ENCODE peak calls at places on chromosomes 6 and 20, in six cellular contexts. I is AG10803, D is cardiac fibroblast, T is AG04450, L is lower lobe of right lung, F is IMR-90. E is an unnamed sample.

GRCh38 chr6:24484657-24485318 is 4.6 kb downstream of the GPLD1 start:
- DNase-seq in I (no peak), D (no peak), T (no peak), L (no peak), F (peak), E (no peak)

GRCh38 chr6:25070547-25071366 is 135.0 kb upstream of the RIPOR2 start:
- DNase-seq in I (peak), D (peak), T (peak), L (peak), F (peak), E (peak)

GRCh38 chr6:99349620-99350141 is at the start of gene FAXC:
- DNase-seq in I (peak), D (peak), T (no peak), L (peak), F (peak), E (peak)

GRCh38 chr6:158018370-158018771 is 36.7 kb downstream of the SYNJ2 start:
- DNase-seq in I (no peak), D (peak), T (no peak), L (no peak), F (peak), E (no peak)

GRCh38 chr6:95519228-95520037 is 57.9 kb upstream of the MANEA start:
- DNase-seq in I (no peak), D (no peak), T (no peak), L (no peak), F (no peak), E (no peak)

GRCh38 chr6:45185403-45186251 is 142.5 kb upstream of the RUNX2 start:
- DNase-seq in I (peak), D (peak), T (no peak), L (no peak), F (no peak), E (no peak)

GRCh38 chr6:150723857-150724256 is 124.2 kb downstream of the PLEKHG1 start:
- DNase-seq in I (peak), D (no peak), T (no peak), L (no peak), F (no peak), E (peak)

GRCh38 chr6:115495184-115495583 is 565.5 kb downstream of the FRK start:
- DNase-seq in I (no peak), D (no peak), T (no peak), L (no peak), F (no peak), E (no peak)

GRCh38 chr20:25508083-25508770 is 77.1 kb downstream of the NINL start:
- DNase-seq in I (peak), D (peak), T (peak), L (no peak), F (peak), E (peak)

GRCh38 chr6:105321207-105321606 is 81.7 kb downstream of the PREP start:
- DNase-seq in I (no peak), D (no peak), T (no peak), L (no peak), F (no peak), E (no peak)

GRCh38 chr6:169145476-169145875 is 108.2 kb downstream of the THBS2 start:
- DNase-seq in I (peak), D (no peak), T (no peak), L (no peak), F (peak), E (peak)

GRCh38 chr20:41353530-41353929 is 12.9 kb downstream of the LPIN3 start:
- DNase-seq in I (no peak), D (no peak), T (no peak), L (no peak), F (no peak), E (no peak)

GRCh38 chr6:41460742-41461336 is 85.3 kb upstream of the FOXP4 start:
- DNase-seq in I (no peak), D (peak), T (no peak), L (no peak), F (no peak), E (no peak)

GRCh38 chr6:43129434-43130194 is 41.5 kb upstream of the SRF start:
- DNase-seq in I (peak), D (peak), T (no peak), L (no peak), F (peak), E (peak)

GRCh38 chr20:35387334-35387733 is 24.4 kb downstream of the UQCC1 start:
- DNase-seq in I (peak), D (peak), T (no peak), L (no peak), F (peak), E (peak)

GRCh38 chr6:166938150-166938549 is 18.2 kb downstream of the RNASET2 start:
- DNase-seq in I (no peak), D (no peak), T (no peak), L (no peak), F (no peak), E (no peak)

GRCh38 chr20:40952231-40952630 is 76.4 kb upstream of the TOP1 start:
- DNase-seq in I (no peak), D (no peak), T (no peak), L (no peak), F (no peak), E (no peak)

GRCh38 chr20:41894255-41894963 is 276.2 kb upstream of the CHD6 start:
- DNase-seq in I (no peak), D (no peak), T (no peak), L (no peak), F (no peak), E (no peak)

GRCh38 chr20:41530923-41531322 is 87.3 kb downstream of the CHD6 start:
- DNase-seq in I (no peak), D (no peak), T (no peak), L (no peak), F (no peak), E (no peak)

GRCh38 chr20:58389324-58389967 is 417 bp downstream of the VAPB start:
- DNase-seq in I (peak), D (peak), T (no peak), L (no peak), F (peak), E (peak)

GRCh38 chr20:9129756-9130155 is 60.9 kb downstream of the PLCB4 start:
- DNase-seq in I (no peak), D (peak), T (no peak), L (no peak), F (no peak), E (no peak)

DNA sequence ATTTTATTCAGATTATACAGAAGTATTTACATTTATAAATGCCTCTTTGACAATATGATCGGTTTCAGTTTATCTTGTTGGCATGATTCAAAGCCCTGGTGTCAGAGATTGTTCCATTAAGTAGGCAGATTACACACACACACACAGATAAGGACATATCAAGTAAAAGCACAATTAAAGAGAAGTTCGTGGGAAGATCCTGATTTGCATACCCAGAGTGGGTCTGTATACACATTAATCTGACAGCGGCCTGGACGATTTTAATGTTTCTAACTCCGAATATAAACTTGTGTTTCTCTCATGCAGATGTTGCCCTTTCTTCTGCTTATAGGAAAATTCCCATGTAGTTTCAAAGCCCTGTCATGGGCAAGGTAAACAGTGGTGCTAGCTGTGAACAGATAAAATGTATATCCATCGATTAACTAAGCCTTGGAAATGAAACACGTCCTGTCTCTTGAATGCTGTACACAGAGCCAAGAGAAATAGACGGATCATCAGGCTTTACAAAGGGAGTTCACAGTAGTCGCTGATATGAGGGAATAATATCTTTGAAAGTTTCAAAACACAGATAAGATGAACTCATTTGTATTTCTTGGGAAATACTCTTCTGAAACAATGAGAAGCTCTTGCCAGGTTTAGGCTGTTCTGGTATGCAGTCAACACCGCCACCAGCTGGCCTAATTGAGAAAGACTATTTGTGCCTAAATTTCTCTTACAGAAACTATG is 108.2 kb upstream of the GMDS start:
- DNase-seq in I (peak), D (peak), T (peak), L (no peak), F (peak), E (peak)
- TF ChIP-seq CTCF in I (peak), D (peak), T (peak), L (peak), F (peak), E (peak)

GRCh38 chr6:139152088-139152891 is 17.4 kb downstream of the HECA start:
- DNase-seq in I (no peak), D (no peak), T (peak), L (no peak), F (peak), E (peak)

GRCh38 chr6:139149383-139149782 is 14.5 kb downstream of the HECA start:
- DNase-seq in I (peak), D (peak), T (no peak), L (no peak), F (peak), E (no peak)

GRCh38 chr6:139150915-139151314 is 16.0 kb downstream of the HECA start:
- DNase-seq in I (no peak), D (no peak), T (no peak), L (no peak), F (no peak), E (no peak)

GRCh38 chr6:139152892-139153271 is 18.0 kb downstream of the HECA start:
- DNase-seq in I (peak), D (no peak), T (no peak), L (no peak), F (peak), E (peak)

DNA sequence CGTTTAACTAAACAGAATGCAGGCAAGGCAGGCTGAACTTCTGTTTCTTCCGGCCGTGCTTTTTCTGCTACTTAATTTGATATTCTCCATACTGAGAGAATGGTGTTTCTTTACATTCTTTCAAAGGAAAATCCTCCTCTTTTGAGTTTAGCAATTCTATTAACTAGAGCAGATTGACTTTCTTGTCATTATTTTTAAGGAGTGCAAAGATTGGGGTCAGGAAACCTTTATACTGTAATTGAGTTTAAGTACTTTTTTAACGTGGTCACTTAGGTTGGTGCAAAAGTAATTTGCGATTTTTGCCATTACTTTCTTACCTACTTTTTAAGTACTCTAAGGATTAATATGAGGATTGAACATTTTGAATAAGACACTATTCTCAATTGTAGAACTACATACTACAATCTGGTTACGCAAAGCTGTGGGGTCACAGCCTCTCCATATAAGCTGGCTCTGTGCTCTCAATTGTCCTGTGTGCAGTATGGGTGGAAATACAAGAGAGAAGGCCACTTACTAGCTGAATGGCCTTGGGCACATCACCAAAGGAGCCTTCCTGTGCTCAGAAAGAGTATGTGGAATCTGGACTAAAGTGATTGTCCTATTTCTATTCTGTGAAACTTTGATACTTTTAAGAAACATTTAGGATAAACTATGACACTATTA is 16.7 kb downstream of the HECA start:
- DNase-seq in I (no peak), D (no peak), T (no peak), L (no peak), F (no peak), E (no peak)
- H3K4me3 ChIP-seq in I (no peak), D (no peak), T (no peak), L (no peak), F (no peak), E (no peak)

DNA sequence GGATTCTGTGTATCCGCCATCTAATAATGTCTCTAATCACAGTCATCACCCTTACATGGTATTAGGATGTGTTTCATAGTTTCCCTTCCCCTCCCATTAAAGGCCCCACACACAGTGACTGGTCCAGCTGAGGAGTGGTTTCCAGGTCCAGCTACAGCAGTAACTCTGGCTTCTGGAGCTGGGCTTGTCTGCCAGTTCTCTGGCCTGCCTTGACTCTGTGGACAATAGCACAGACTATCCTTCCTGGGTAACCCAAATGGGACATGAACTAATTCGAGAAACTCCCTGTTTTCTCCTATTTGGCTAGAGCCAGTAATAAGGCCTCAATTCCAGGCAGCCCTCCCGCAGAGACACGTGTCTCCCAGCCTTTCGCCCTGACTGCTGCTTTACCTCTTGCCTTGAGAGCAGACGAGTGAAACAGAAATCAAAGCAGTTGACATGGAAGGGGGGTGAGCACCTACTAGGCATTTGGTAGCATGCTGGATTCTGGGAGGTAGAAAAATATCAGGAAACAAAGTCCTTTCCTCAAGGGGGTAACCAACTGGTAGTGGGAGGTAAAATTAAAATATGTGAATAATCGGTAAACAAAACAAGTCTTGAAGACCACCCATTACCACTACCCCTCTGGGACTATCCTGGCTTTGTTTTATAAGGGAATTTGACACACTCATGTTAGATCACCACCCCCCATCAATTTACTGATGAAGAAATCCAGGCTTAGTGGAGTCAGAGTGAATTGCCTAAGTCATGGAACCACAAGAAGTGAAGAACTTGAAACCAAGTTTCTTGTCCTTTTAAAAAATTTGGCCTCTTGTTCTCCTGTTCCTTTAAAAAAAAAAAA is 1.2 kb downstream of the TRAF3IP2 start:
- DNase-seq in I (peak), D (peak), T (no peak), L (no peak), F (peak), E (peak)
- TF ChIP-seq CTCF in I (no peak), D (no peak), T (no peak), L (no peak), F (no peak), E (no peak)

GRCh38 chr6:127249619-127250018 is 17.0 kb upstream of the RNF146 start:
- DNase-seq in I (no peak), D (no peak), T (no peak), L (no peak), F (no peak), E (no peak)

GRCh38 chr6:127243501-127243900 is 23.2 kb upstream of the RNF146 start:
- DNase-seq in I (no peak), D (peak), T (no peak), L (no peak), F (no peak), E (no peak)

GRCh38 chr6:127247114-127248096 is 19.3 kb upstream of the RNF146 start:
- DNase-seq in I (peak), D (no peak), T (no peak), L (no peak), F (no peak), E (peak)
- H3K4me3 ChIP-seq in I (no peak), D (no peak), T (no peak), L (no peak), F (no peak), E (no peak)

DNA sequence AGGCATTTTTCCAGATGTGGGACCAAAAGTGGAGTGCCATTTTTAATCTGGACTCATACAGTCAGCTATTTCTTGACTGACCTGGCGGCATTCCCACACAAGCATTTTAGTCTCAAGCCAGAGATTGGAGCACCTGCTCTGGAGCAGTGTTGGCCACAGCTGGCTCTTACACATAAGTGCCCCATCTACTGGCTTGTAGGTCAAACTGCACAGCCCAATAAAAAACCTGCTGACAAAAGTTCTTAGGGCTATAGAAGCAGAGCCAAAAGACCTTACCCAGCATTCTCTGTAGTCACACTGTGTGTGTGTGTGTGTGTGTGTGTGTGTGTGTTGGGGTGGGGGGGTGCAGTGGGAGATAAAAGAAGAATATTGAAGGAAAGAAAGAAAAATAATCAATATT is 38.6 kb upstream of the SENP6 start:
- DNase-seq in I (peak), D (peak), T (no peak), L (no peak), F (peak), E (peak)
- TF ChIP-seq CTCF in I (peak), D (peak), T (peak), L (no peak), F (peak), E (peak)

DNA sequence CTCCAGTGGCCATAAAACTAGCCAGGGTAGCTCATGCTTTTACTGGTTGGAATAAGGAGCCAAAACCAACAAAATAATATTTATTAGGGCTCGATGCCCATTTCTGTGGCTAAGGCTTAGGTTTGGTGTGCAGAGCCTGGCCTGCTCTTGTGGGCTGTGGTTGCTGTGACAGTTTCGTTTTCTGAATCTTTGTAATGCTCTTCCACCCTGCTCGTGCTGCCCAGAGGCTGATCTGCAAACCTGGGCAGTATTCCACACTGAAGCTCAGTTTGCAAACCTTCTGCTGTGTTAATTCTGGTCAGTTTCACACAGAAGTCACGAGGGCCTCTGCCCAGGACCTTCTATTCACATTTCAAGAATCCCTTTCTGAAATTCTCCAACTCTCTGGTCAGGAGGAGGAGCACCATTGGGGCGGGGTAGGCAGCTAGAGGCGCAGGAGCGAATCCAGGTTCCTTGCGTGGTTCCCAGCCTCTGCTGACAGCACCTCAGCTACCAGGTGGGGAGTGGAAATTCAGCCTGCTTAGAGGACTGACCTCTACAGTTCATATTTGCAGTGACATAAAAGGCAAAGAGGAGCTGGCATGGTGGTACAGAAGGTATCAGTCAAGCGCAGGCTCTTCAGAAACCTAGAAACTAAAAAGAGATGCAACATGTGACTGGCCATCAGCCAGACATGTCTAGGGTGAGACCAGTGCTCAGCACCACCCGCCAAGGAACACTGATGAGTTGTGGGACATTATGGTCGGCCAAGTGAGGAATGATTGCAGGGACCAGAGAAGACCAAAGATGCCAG is 14.3 kb upstream of the C20orf144 start:
- DNase-seq in I (peak), D (peak), T (no peak), L (no peak), F (peak), E (peak)
- H3K4me3 ChIP-seq in I (no peak), D (no peak), T (no peak), L (no peak), F (no peak), E (no peak)

DNA sequence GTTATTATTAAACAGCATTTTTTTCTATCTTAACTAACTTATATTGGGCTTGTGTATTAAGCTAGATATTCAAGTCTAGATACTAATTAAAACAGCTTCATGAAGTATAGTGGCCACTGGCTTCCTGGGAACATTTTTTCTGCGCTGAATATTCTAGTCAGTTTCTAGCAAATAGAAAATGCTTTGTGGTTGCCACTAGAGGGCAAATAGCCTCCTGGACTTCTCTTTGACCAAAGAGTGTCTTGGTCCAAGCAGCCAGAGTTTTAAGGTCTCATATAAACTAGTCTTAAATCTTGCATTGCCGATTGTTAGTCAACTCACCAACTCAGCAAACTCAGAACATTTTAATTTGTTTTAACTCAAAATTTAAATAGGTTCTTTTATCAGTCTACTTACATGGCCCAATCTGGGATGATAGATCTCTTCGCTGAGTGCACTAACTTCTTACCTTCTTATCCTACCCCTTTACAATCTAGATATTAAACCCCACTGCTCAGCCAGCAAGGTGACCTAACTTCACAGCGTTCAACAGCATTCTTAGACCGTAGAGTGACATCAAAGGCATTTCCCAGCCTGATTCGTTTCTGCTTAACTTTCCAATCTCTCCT is 24.6 kb upstream of the ID4 start:
- DNase-seq in I (peak), D (peak), T (peak), L (no peak), F (peak), E (no peak)
- TF ChIP-seq CTCF in I (peak), D (peak), T (peak), L (peak), F (peak), E (peak)